ENCODE peak calls at places on chromosomes 6 and 20, in eight cellular contexts. N, R, S, Z, Y, I, O and Q are unnamed samples.

GRCh38 chr6:87788141-87788540 is 86.1 kb upstream of the AKIRIN2 start:
- DNase-seq in Y (no peak), I (no peak), Z (no peak), S (no peak), N (no peak), O (no peak), R (no peak), Q (no peak)

GRCh38 chr20:13839421-13840092 is 54.7 kb downstream of the NDUFAF5 start:
- DNase-seq in Y (no peak), O (no peak), N (no peak), S (no peak), Z (no peak), I (peak; percentile 26), R (no peak), Q (no peak)

GRCh38 chr6:106883808-106884262 is 90.7 kb downstream of the CD24 start:
- DNase-seq in Y (no peak), N (no peak), R (no peak), S (no peak), I (no peak), O (no peak), Z (no peak), Q (no peak)

GRCh38 chr6:145247677-145248419 is 487.5 kb downstream of the EPM2A start:
- DNase-seq in Y (no peak), I (no peak), R (no peak), O (no peak), Z (no peak), N (no peak), S (peak; percentile 59), Q (no peak)

GRCh38 chr6:124551711-124552233 is 410.5 kb upstream of the RNF217 start:
- DNase-seq in Y (no peak), I (no peak), S (no peak), N (no peak), Z (no peak), O (no peak), R (no peak), Q (no peak)

GRCh38 chr6:111763381-111763780 is 109.9 kb downstream of the FYN start:
- DNase-seq in I (no peak), S (no peak), R (no peak), O (no peak), N (no peak), Z (no peak), Y (no peak), Q (no peak)

GRCh38 chr20:46823271-46823747 is 71.3 kb upstream of the EYA2 start:
- DNase-seq in N (no peak), I (no peak), Z (no peak), O (no peak), R (no peak), S (no peak), Y (no peak), Q (peak; percentile 41)

GRCh38 chr6:52417675-52418111 is 2.4 kb upstream of the EFHC1 start:
- DNase-seq in O (no peak), N (no peak), I (peak; percentile 81), Z (no peak), S (no peak), Y (no peak), R (no peak), Q (no peak)

GRCh38 chr6:162875070-162875469 is 147.3 kb downstream of the PACRG start:
- DNase-seq in Y (no peak), R (no peak), O (no peak), S (no peak), N (no peak), I (no peak), Z (no peak), Q (no peak)

DNA sequence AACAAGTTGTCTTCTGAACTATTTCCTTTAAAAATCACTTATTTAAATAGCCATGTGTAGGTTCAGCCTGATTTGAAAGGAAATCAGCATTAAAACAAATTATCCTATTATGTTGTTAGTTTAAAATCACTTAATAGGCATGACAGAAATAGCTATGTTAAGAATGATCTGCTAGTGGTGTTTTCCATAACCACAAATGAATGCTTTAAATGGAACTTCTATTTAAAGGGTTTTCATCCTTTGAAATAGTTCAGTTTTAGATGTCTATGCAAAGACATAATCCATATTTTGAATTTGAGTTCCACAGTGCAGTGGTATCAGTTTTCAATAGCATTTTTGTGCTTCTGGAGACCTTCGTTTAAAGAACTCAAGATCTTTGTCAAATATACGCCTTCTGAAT is 120.2 kb downstream of the PLEKHG1 start:
- DNase-seq in S (no peak), R (no peak), O (no peak), N (no peak), I (no peak), Y (no peak), Z (no peak), Q (no peak)
- H3K4me1 ChIP-seq in S (peaks cover 10% of the 10 kb centered on the region), R (no peaks in the 10 kb centered on the region), O (no peaks in the 10 kb centered on the region), N (no peaks in the 10 kb centered on the region), I (peaks cover 11% of the 10 kb centered on the region), Y (peaks cover 16% of the 10 kb centered on the region), Z (peaks cover 78% of the 10 kb centered on the region), Q (peaks cover 17% of the 10 kb centered on the region)

GRCh38 chr20:51545515-51545914 is 3.0 kb upstream of the NFATC2 start:
- DNase-seq in I (no peak), Y (no peak), O (no peak), S (no peak), Z (no peak), N (no peak), R (no peak), Q (no peak)

GRCh38 chr20:51542894-51543788 is 622 bp upstream of the NFATC2 start:
- DNase-seq in O (no peak), Y (no peak), Z (peak; percentile 81), N (no peak), R (no peak), I (no peak), S (no peak), Q (peak; percentile 33)

GRCh38 chr20:51540585-51540984 is 1.9 kb downstream of the NFATC2 start:
- DNase-seq in Y (no peak), O (no peak), S (no peak), Z (no peak), I (no peak), N (no peak), R (no peak), Q (no peak)

GRCh38 chr20:51541189-51542032 is 1.1 kb downstream of the NFATC2 start:
- DNase-seq in Z (peak; percentile 89), S (no peak), Y (peak; percentile 62), N (peak; percentile 68), I (no peak), O (peak; percentile 76), R (peak; percentile 83), Q (peak; percentile 91)

DNA sequence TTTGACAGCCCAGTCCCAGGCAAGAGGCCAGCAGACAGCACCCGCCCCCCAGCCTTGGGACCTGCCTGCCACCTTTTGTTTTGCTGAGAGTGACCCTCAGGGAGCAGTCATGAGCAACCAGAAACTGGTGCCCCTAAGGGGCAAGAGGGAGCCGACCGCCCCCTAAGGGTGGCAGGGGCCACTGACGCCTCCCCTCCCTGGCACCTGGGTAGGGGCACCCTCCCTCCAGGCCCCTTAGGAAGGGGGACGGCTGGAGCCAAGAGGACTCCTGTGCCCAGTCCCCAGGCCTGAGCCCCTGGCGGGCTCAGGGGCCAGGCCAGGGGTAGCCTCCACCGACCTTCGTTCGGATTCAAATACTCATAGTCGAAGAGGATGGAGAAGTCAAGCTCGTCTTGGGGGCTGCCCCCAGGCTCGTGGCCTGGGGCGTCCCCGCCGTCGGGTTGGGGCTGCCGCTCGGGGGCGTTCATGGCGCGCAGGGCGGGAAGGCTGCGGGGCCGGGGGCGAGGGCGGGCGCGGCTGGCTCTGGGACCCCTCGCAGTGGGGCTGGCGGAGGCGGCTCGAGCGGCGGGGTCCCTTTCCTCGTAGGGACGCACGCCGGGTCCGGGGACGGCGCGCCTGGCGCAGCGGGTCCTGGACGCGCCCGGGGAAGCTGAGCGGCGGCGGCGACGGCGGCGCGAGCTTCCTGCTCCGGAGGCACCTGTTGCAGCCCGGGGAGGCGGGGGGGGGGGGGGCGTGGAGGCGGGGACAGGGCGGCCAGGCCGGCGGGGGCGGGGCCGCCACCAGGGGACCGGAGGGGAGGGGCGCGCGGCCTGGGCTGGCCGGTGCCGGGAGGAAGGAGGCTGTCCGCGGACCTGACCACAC is at the start of gene NFATC2:
- DNase-seq in O (peak; percentile 56), R (peak; percentile 65), N (no peak), Z (peak; percentile 92), Y (peak; percentile 74), I (no peak), S (no peak), Q (peak; percentile 38)
- H3K4me3 ChIP-seq in O (peak within 1 kb of the TSS; percentile 47), R (peak within 1 kb of the TSS; percentile 95), N (peak within 1 kb of the TSS; percentile 36), Z (peak within 1 kb of the TSS; percentile 62), Y (peak within 1 kb of the TSS; percentile 57), I (no peak within 1 kb of the TSS), S (peak within 1 kb of the TSS; percentile 4), Q (peak within 1 kb of the TSS; percentile 48)

DNA sequence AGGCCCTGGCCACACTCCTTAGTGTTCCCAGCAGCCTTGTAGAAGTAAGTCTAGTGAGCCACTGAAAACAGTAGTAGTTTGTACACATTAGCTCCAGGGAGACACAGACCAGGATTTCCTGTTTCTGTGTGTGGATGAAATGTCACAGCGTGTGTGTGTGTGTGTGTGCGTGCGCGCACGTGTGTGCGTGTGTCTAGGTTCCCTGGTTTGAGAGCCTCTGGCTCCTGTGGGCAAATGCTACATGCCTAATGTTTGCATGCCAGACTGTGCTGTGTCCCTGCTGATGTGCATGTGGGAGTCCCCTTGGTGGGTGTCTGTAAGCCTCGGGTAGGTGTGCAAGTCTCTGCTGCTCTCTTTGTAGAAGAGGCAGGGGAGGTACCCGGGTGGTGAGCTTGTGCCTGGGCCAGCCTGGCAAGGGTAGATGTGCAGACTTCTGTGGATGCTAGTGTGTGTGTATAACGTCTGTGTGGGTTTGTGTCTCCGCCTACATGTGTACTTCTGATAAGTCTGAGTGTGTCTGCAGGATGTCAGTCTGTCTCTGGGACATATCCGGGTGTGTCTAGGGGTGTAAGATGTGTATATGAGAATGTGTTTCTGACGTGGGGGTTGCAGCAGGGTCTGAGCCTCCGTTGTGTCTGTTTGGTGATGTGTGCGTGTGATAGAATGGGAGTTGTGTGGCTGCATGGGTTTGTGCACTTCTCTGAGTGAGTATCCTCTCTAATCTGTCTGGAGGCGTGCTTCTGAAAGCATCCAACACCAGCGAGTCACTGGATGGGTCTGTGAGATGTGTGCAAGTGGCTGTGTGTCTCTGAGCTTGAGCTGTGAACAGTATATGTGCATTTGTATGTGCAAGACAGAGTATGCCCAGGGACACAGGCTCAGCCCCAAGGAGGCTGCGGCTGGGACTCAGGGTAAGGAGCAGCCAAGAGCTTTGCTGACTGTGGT is 19.0 kb upstream of the TLDC2 start:
- DNase-seq in S (peak; percentile 71), R (peak; percentile 51), N (peak; percentile 60), Z (peak; percentile 78), Y (peak; percentile 62), O (no peak), I (peak; percentile 51), Q (no peak)
- H3K4me1 ChIP-seq in S (peaks cover 78% of the 10 kb centered on the region), R (peaks cover 17% of the 10 kb centered on the region), N (peaks cover 33% of the 10 kb centered on the region), Z (peaks cover 95% of the 10 kb centered on the region), Y (peaks cover 88% of the 10 kb centered on the region), O (peaks cover 81% of the 10 kb centered on the region), I (peaks cover 83% of the 10 kb centered on the region), Q (peaks cover 89% of the 10 kb centered on the region)

GRCh38 chr6:15513801-15514711 is 148.8 kb downstream of the DTNBP1 start:
- DNase-seq in S (no peak), R (no peak), Y (no peak), O (no peak), I (no peak), Z (peak; percentile 67), N (no peak), Q (no peak)

GRCh38 chr6:15515226-15515625 is 147.6 kb downstream of the DTNBP1 start:
- DNase-seq in I (no peak), Y (no peak), N (no peak), R (no peak), O (no peak), Z (peak; percentile 63), S (no peak), Q (no peak)

GRCh38 chr6:15516378-15516777 is 146.4 kb downstream of the DTNBP1 start:
- DNase-seq in R (no peak), S (no peak), I (no peak), N (no peak), Y (no peak), Z (peak; percentile 64), O (no peak), Q (no peak)

GRCh38 chr6:15516923-15517560 is 145.8 kb downstream of the DTNBP1 start:
- DNase-seq in S (no peak), R (no peak), O (no peak), N (no peak), I (no peak), Z (peak; percentile 69), Y (no peak), Q (no peak)

GRCh38 chr6:15515660-15516375 is 147.0 kb downstream of the DTNBP1 start:
- DNase-seq in I (no peak), Y (no peak), S (no peak), R (no peak), N (no peak), O (no peak), Z (no peak), Q (no peak)
- H3K4me3 ChIP-seq in I (no peak overlapping the region), Y (no peak overlapping the region), S (no peak overlapping the region), R (no peak overlapping the region), N (no peak overlapping the region), O (no peak overlapping the region), Z (no peak overlapping the region), Q (no peak overlapping the region)